ENCODE peak calls at places on chromosome 6, in five cellular contexts. Q is kidney tubule cell, G is LHCN-M2, T is A172, W is SJSA1. D is an unnamed sample.
A peak's percentile ranks its signal among the peaks of the same experiment; 100 is the strongest.

GRCh38 chr6:116088946-116089345 is 11.7 kb upstream of the NT5DC1 start:
- DNase-seq in Q (no peak), G (no peak), T (no peak), W (no peak), D (no peak)

GRCh38 chr6:137699036-137699683 is 167.9 kb upstream of the TNFAIP3 start:
- DNase-seq in Q (peak; percentile 63), G (peak; percentile 56), T (no peak), W (peak; percentile 22), D (no peak)

GRCh38 chr6:133099573-133099972 is 141.6 kb upstream of the EYA4 start:
- DNase-seq in Q (peak; percentile 84), G (peak; percentile 89), T (peak; percentile 49), W (no peak), D (no peak)

GRCh38 chr6:50819906-50820589 is 1.4 kb downstream of the TFAP2B start:
- DNase-seq in Q (peak; percentile 43), G (no peak), T (no peak), W (no peak), D (no peak)

GRCh38 chr6:33914519-33915120 is 110.8 kb upstream of the MLN start:
- DNase-seq in Q (no peak), G (no peak), T (no peak), W (no peak), D (no peak)

GRCh38 chr6:41723178-41723935 is 12.1 kb downstream of the TFEB start:
- DNase-seq in Q (peak; percentile 61), G (peak; percentile 76), T (peak; percentile 82), W (peak; percentile 32), D (no peak)

GRCh38 chr6:7502743-7503142 is 38.7 kb upstream of the DSP start:
- DNase-seq in Q (peak; percentile 5), G (no peak), T (no peak), W (no peak), D (no peak)

GRCh38 chr6:105449756-105450390 is 47.0 kb upstream of the PREP start:
- DNase-seq in Q (peak; percentile 32), G (no peak), T (peak; percentile 42), W (no peak), D (no peak)

GRCh38 chr6:52364480-52365166 is 2.7 kb downstream of the PAQR8 start:
- DNase-seq in Q (no peak), G (no peak), T (no peak), W (no peak), D (no peak)

GRCh38 chr6:133207754-133208153 is 33.4 kb upstream of the EYA4 start:
- DNase-seq in Q (no peak), G (peak; percentile 64), T (no peak), W (no peak), D (no peak)

GRCh38 chr6:81978230-81978629 is 225.7 kb upstream of the TENT5A start:
- DNase-seq in Q (no peak), G (peak; percentile 32), T (no peak), W (peak; percentile 29), D (no peak)

GRCh38 chr6:41641352-41641925 is 3.2 kb downstream of the MDFI start:
- DNase-seq in Q (no peak), G (no peak), T (no peak), W (no peak), D (no peak)

GRCh38 chr6:53794073-53794719 is 609 bp upstream of the LRRC1 start:
- DNase-seq in Q (peak; percentile 91), G (peak; percentile 83), T (peak; percentile 78), W (peak; percentile 77), D (peak; percentile 86)

GRCh38 chr6:107717781-107718180 is 106.3 kb downstream of the SCML4 start:
- DNase-seq in Q (no peak), G (no peak), T (no peak), W (no peak), D (no peak)

GRCh38 chr6:47477497-47478232 is at the start of gene CD2AP:
- DNase-seq in Q (peak; percentile 93), G (peak; percentile 67), T (peak; percentile 81), W (peak; percentile 88), D (peak; percentile 91)

GRCh38 chr6:21593412-21593926 is at the start of gene SOX4:
- DNase-seq in Q (peak; percentile 98), G (peak; percentile 94), T (peak; percentile 91), W (peak; percentile 96), D (peak; percentile 90)

GRCh38 chr6:2857580-2858337 is 16.1 kb upstream of the SERPINB1 start:
- DNase-seq in Q (peak; percentile 78), G (no peak), T (peak; percentile 91), W (peak; percentile 68), D (no peak)

GRCh38 chr6:36075656-36076055 is 48.0 kb downstream of the MAPK14 start:
- DNase-seq in Q (peak; percentile 17), G (no peak), T (no peak), W (no peak), D (no peak)

GRCh38 chr6:17705428-17705777 is 1.3 kb downstream of the NUP153 start:
- DNase-seq in Q (peak; percentile 78), G (peak; percentile 61), T (peak; percentile 43), W (no peak), D (peak; percentile 86)

GRCh38 chr6:21593927-21594421 is 423 bp downstream of the SOX4 start:
- DNase-seq in Q (no peak), G (peak; percentile 73), T (peak; percentile 35), W (no peak), D (no peak)

GRCh38 chr6:154226461-154226860 is 130.1 kb downstream of the IPCEF1 start:
- DNase-seq in Q (no peak), G (no peak), T (no peak), W (no peak), D (no peak)

GRCh38 chr6:99348823-99349619 is 453 bp downstream of the FAXC start:
- DNase-seq in Q (no peak), G (no peak), T (no peak), W (peak; percentile 37), D (no peak)

GRCh38 chr6:82025271-82025670 is 222.3 kb downstream of the IBTK start:
- DNase-seq in Q (no peak), G (no peak), T (no peak), W (no peak), D (no peak)

GRCh38 chr6:130421567-130421966 is 55.8 kb downstream of the TMEM200A start:
- DNase-seq in Q (peak; percentile 59), G (peak; percentile 53), T (no peak), W (peak; percentile 13), D (no peak)

GRCh38 chr6:47245745-47246371 is 63.8 kb downstream of the TNFRSF21 start:
- DNase-seq in Q (no peak), G (peak; percentile 31), T (no peak), W (no peak), D (no peak)

GRCh38 chr6:4732691-4733315 is 43.4 kb upstream of the CDYL start:
- DNase-seq in Q (peak; percentile 98), G (peak; percentile 81), T (peak; percentile 94), W (peak; percentile 85), D (no peak)

GRCh38 chr6:139882234-139882633 is 507.8 kb upstream of the CITED2 start:
- DNase-seq in Q (peak; percentile 27), G (peak; percentile 62), T (peak; percentile 28), W (peak; percentile 71), D (no peak)

GRCh38 chr6:105609375-105609991 is 206.6 kb upstream of the PREP start:
- DNase-seq in Q (peak; percentile 37), G (no peak), T (peak; percentile 60), W (peak; percentile 98), D (no peak)

GRCh38 chr6:158789115-158789917 is 29.9 kb downstream of the EZR start:
- DNase-seq in Q (no peak), G (no peak), T (no peak), W (no peak), D (no peak)

GRCh38 chr6:41466437-41466990 is 79.7 kb upstream of the FOXP4 start:
- DNase-seq in Q (no peak), G (no peak), T (no peak), W (no peak), D (no peak)

GRCh38 chr6:45187841-45188240 is 140.3 kb upstream of the RUNX2 start:
- DNase-seq in Q (no peak), G (peak; percentile 28), T (peak; percentile 46), W (peak; percentile 26), D (no peak)

GRCh38 chr6:10518461-10519216 is 2.5 kb upstream of the GCNT2 start:
- DNase-seq in Q (peak; percentile 75), G (peak; percentile 6), T (peak; percentile 37), W (peak; percentile 89), D (no peak)

D was measured in coronary artery.